ENCODE peak calls at places on chromosomes 5 and 9, in six cellular contexts. V is SK-MEL-5, Y is cardiac fibroblast, T is sciatic nerve, Q is GM20000, M is fibroblast of mammary gland. Z is an unnamed sample.

GRCh38 chr5:130710596-130710995 is 454.5 kb downstream of the HINT1 start:
- DNase-seq in Q (no peak), V (no peak), M (peak), Y (peak), T (no peak), Z (no peak)

GRCh38 chr5:98307811-98308210 is 465.7 kb upstream of the RGMB start:
- DNase-seq in Y (peak), T (no peak), Q (no peak), M (peak), V (no peak), Z (no peak)

GRCh38 chr9:32992596-32993238 is 8.7 kb downstream of the APTX start:
- DNase-seq in Y (peak), T (no peak), V (no peak), M (peak), Q (no peak), Z (no peak)

GRCh38 chr9:94144394-94144793 is 60.1 kb downstream of the PTPDC1 start:
- DNase-seq in M (no peak), T (no peak), V (no peak), Y (peak), Q (no peak), Z (no peak)

GRCh38 chr5:73415171-73415570 is 33.4 kb downstream of the FOXD1 start:
- DNase-seq in M (no peak), T (no peak), V (no peak), Y (no peak), Q (no peak), Z (no peak)

GRCh38 chr5:2129581-2130272 is 247.0 kb upstream of the IRX4 start:
- DNase-seq in V (no peak), M (no peak), Y (no peak), T (no peak), Q (no peak), Z (no peak)

GRCh38 chr9:130018260-130018659 is 24.7 kb downstream of the FNBP1 start:
- DNase-seq in T (no peak), M (no peak), V (no peak), Y (no peak), Q (no peak), Z (no peak)

GRCh38 chr5:115349001-115349817 is 52.8 kb upstream of the CCDC112 start:
- DNase-seq in T (no peak), V (peak), M (peak), Y (peak), Q (no peak), Z (peak)

GRCh38 chr9:136129176-136129575 is 10.5 kb upstream of the TMEM250 start:
- DNase-seq in V (no peak), Y (no peak), Q (no peak), M (no peak), T (no peak), Z (no peak)

GRCh38 chr5:180170111-180170809 is 38.8 kb downstream of the RASGEF1C start:
- DNase-seq in T (peak), Y (no peak), Q (no peak), M (no peak), V (no peak), Z (no peak)

GRCh38 chr5:140966293-140967225 is at the start of gene PCDHAC2:
- DNase-seq in Y (peak), M (peak), T (no peak), Q (no peak), V (peak), Z (peak)

GRCh38 chr9:135857371-135857786 is 50.0 kb downstream of the CAMSAP1 start:
- DNase-seq in T (no peak), Y (peak), V (peak), M (peak), Q (no peak), Z (no peak)

GRCh38 chr9:969310-969692 is 7.2 kb upstream of the DMRT3 start:
- DNase-seq in Y (no peak), Q (no peak), V (no peak), T (no peak), M (no peak), Z (peak)

GRCh38 chr5:81359108-81359507 is 34.8 kb downstream of the ACOT12 start:
- DNase-seq in Y (no peak), V (no peak), T (no peak), Q (no peak), M (no peak), Z (peak)

GRCh38 chr5:177447611-177448243 is 1.1 kb downstream of the PRR7 start:
- DNase-seq in V (peak), Q (no peak), Y (peak), M (peak), T (peak), Z (no peak)

GRCh38 chr5:148913985-148914421 is 87.6 kb downstream of the ADRB2 start:
- DNase-seq in Y (peak), V (no peak), T (no peak), M (peak), Q (no peak), Z (peak)

GRCh38 chr9:131337131-131337848 is 47.8 kb downstream of the PLPP7 start:
- DNase-seq in T (peak), M (no peak), V (no peak), Y (no peak), Q (no peak), Z (no peak)

GRCh38 chr5:73120222-73121108 is at the start of gene TMEM171:
- DNase-seq in Q (no peak), V (peak), M (peak), Y (peak), T (no peak), Z (peak)

GRCh38 chr5:172123269-172123692 is 64.7 kb downstream of the STK10 start:
- DNase-seq in Q (no peak), T (peak), V (peak), M (peak), Y (peak), Z (peak)

GRCh38 chr9:16571127-16571848 is 299.2 kb downstream of the BNC2 start:
- DNase-seq in Q (no peak), Y (peak), T (no peak), M (peak), V (no peak), Z (no peak)

GRCh38 chr5:104977530-104977929 is 1414.9 kb upstream of the NUDT12 start:
- DNase-seq in V (no peak), T (no peak), Y (no peak), Q (no peak), M (no peak), Z (no peak)

GRCh38 chr5:14357861-14358260 is 214.7 kb downstream of the TRIO start:
- DNase-seq in Y (no peak), M (no peak), T (no peak), V (no peak), Q (no peak), Z (no peak)

GRCh38 chr5:55232194-55232984 is 1.0 kb downstream of the CCNO start:
- DNase-seq in Q (peak), M (peak), V (no peak), T (no peak), Y (no peak), Z (peak)

GRCh38 chr5:128085413-128085812 is 1.8 kb downstream of the SLC12A2 start:
- DNase-seq in T (no peak), Y (no peak), Q (no peak), V (no peak), M (no peak), Z (no peak)

GRCh38 chr9:86181379-86182315 is 77.8 kb downstream of the C9orf153 start:
- DNase-seq in Q (no peak), T (no peak), V (no peak), Y (no peak), M (no peak), Z (no peak)

GRCh38 chr9:87227456-87227855 is 270.2 kb upstream of the DAPK1 start:
- DNase-seq in M (no peak), Y (peak), Q (no peak), V (no peak), T (no peak), Z (no peak)

GRCh38 chr9:129095170-129095667 is 14.3 kb downstream of the DOLPP1 start:
- DNase-seq in Y (no peak), Q (no peak), V (no peak), T (no peak), M (no peak), Z (no peak)

GRCh38 chr5:94562327-94562971 is 56.0 kb downstream of the KIAA0825 start:
- DNase-seq in M (no peak), V (no peak), Q (no peak), T (no peak), Y (no peak), Z (no peak)

GRCh38 chr5:57495285-57495684 is 12.7 kb upstream of the ACTBL2 start:
- DNase-seq in T (no peak), V (no peak), M (no peak), Q (no peak), Y (no peak), Z (no peak)

GRCh38 chr5:173781826-173782670 is 106.1 kb upstream of the CPEB4 start:
- DNase-seq in Y (peak), V (peak), M (peak), Q (peak), T (peak), Z (peak)

GRCh38 chr5:35651002-35651756 is 33.5 kb downstream of the SPEF2 start:
- DNase-seq in V (peak), M (peak), Q (peak), T (no peak), Y (peak), Z (peak)

GRCh38 chr5:1915316-1915715 is 32.6 kb upstream of the IRX4 start:
- DNase-seq in V (no peak), T (no peak), Q (no peak), M (no peak), Y (no peak), Z (no peak)

GRCh38 chr5:141822134-141822533 is 56.1 kb downstream of the PCDH1 start:
- DNase-seq in T (no peak), Q (no peak), V (peak), M (peak), Y (peak), Z (peak)

Z was measured in A673.